ENCODE peak calls at places on chromosomes 11 and 22, in nine cellular contexts. S, R, J, L, Q, D, Z, G and E are unnamed samples.

GRCh38 chr11:14444441-14445189 is 55.0 kb downstream of the COPB1 start:
- DNase-seq in S (no peak), R (no peak), J (no peak), L (no peak), Q (no peak), D (no peak), Z (no peak), G (no peak), E (no peak)

GRCh38 chr11:117875397-117876048 is 935 bp downstream of the FXYD6 start:
- DNase-seq in S (no peak), R (no peak), J (peak; percentile 58), L (no peak), Q (no peak), D (peak; percentile 68), Z (no peak), G (no peak), E (no peak)

GRCh38 chr22:19766506-19767426 is 6.2 kb downstream of the TBX1 start:
- DNase-seq in S (peak; percentile 33), R (peak; percentile 18), J (no peak), L (no peak), Q (peak; percentile 47), D (peak; percentile 92), Z (peak; percentile 50), G (no peak), E (peak; percentile 97)

GRCh38 chr11:8258289-8258688 is 5.4 kb downstream of the LMO1 start:
- DNase-seq in S (no peak), R (no peak), J (no peak), L (peak; percentile 8), Q (no peak), D (peak; percentile 69), Z (no peak), G (peak; percentile 73), E (no peak)

GRCh38 chr22:36612458-36612857 is 83.5 kb upstream of the EIF3D start:
- DNase-seq in S (no peak), R (no peak), J (no peak), L (no peak), Q (no peak), D (no peak), Z (no peak), G (no peak), E (no peak)

GRCh38 chr11:69828276-69828970 is 9.2 kb upstream of the FGF3 start:
- DNase-seq in S (no peak), R (no peak), J (peak; percentile 30), L (no peak), Q (no peak), D (peak; percentile 63), Z (no peak), G (no peak), E (no peak)

GRCh38 chr11:23010790-23011340 is 150.6 kb upstream of the CCDC179 start:
- DNase-seq in S (no peak), R (no peak), J (no peak), L (no peak), Q (no peak), D (no peak), Z (no peak), G (no peak), E (no peak)

GRCh38 chr11:2302280-2302843 is 549 bp downstream of the TSPAN32 start:
- DNase-seq in S (no peak), R (no peak), J (no peak), L (no peak), Q (peak; percentile 23), D (peak; percentile 80), Z (no peak), G (no peak), E (peak; percentile 77)

GRCh38 chr11:75014129-75014528 is 25.4 kb downstream of the NEU3 start:
- DNase-seq in S (no peak), R (no peak), J (no peak), L (peak; percentile 69), Q (no peak), D (no peak), Z (no peak), G (no peak), E (peak; percentile 71)

GRCh38 chr22:22487869-22488597 is 20.5 kb downstream of the ZNF280B start:
- DNase-seq in S (no peak), R (no peak), J (no peak), L (no peak), Q (no peak), D (no peak), Z (no peak), G (no peak), E (no peak)